ENCODE peak calls at places on chromosomes 4 and X, in five cellular contexts. One of them, this sample, is unnamed.

GRCh38 chrX:41621236-41621651 is 67.5 kb upstream of the GPR34 start:
- DNase-seq in cardiac fibroblast: peak
- DNase-seq in DND-41: no peak
- DNase-seq in sigmoid colon: no peak
- DNase-seq in prostate gland: no peak
- DNase-seq in this sample: no peak

GRCh38 chrX:38578152-38578551 is 16.8 kb downstream of the TSPAN7 start:
- DNase-seq in cardiac fibroblast: no peak
- DNase-seq in DND-41: no peak
- DNase-seq in sigmoid colon: no peak
- DNase-seq in prostate gland: peak
- DNase-seq in this sample: no peak

GRCh38 chr4:7649741-7650531 is 215.2 kb upstream of the PSAPL1 start:
- DNase-seq in cardiac fibroblast: peak
- DNase-seq in DND-41: no peak
- DNase-seq in sigmoid colon: peak
- DNase-seq in prostate gland: no peak
- DNase-seq in this sample: peak

GRCh38 chrX:29470029-29470428 is 745.3 kb upstream of the MAGEB2 start:
- DNase-seq in cardiac fibroblast: peak
- DNase-seq in DND-41: no peak
- DNase-seq in sigmoid colon: no peak
- DNase-seq in prostate gland: no peak
- DNase-seq in this sample: peak

GRCh38 chrX:119734897-119735339 is 23.5 kb upstream of the SOWAHD start:
- DNase-seq in cardiac fibroblast: peak
- DNase-seq in DND-41: no peak
- DNase-seq in sigmoid colon: peak
- DNase-seq in prostate gland: no peak
- DNase-seq in this sample: no peak

GRCh38 chr4:99447079-99447478 is 11.9 kb upstream of the ADH7 start:
- DNase-seq in cardiac fibroblast: peak
- DNase-seq in DND-41: peak
- DNase-seq in sigmoid colon: no peak
- DNase-seq in prostate gland: no peak
- DNase-seq in this sample: peak

GRCh38 chrX:150223176-150224015 is 139.7 kb upstream of the MAMLD1 start:
- DNase-seq in cardiac fibroblast: no peak
- DNase-seq in DND-41: no peak
- DNase-seq in sigmoid colon: no peak
- DNase-seq in prostate gland: no peak
- DNase-seq in this sample: no peak

GRCh38 chrX:154484255-154485149 is 1.9 kb downstream of the UBL4A start:
- DNase-seq in cardiac fibroblast: no peak
- DNase-seq in DND-41: no peak
- DNase-seq in sigmoid colon: peak
- DNase-seq in prostate gland: no peak
- DNase-seq in this sample: no peak

GRCh38 chr4:159308571-159309340 is 205.9 kb downstream of the RAPGEF2 start:
- DNase-seq in cardiac fibroblast: no peak
- DNase-seq in DND-41: no peak
- DNase-seq in sigmoid colon: no peak
- DNase-seq in prostate gland: no peak
- DNase-seq in this sample: peak

GRCh38 chr4:77990456-77990855 is 66.7 kb upstream of the FRAS1 start:
- DNase-seq in cardiac fibroblast: no peak
- DNase-seq in DND-41: no peak
- DNase-seq in sigmoid colon: no peak
- DNase-seq in prostate gland: no peak
- DNase-seq in this sample: peak

GRCh38 chr4:81756042-81756441 is 284.3 kb upstream of the RASGEF1B start:
- DNase-seq in cardiac fibroblast: no peak
- DNase-seq in DND-41: no peak
- DNase-seq in sigmoid colon: no peak
- DNase-seq in prostate gland: no peak
- DNase-seq in this sample: no peak

GRCh38 chr4:83113429-83113786 is 1.1 kb downstream of the PLAC8 start:
- DNase-seq in cardiac fibroblast: no peak
- DNase-seq in DND-41: no peak
- DNase-seq in sigmoid colon: no peak
- DNase-seq in prostate gland: no peak
- DNase-seq in this sample: no peak

GRCh38 chr4:83110970-83111369 is 3.6 kb downstream of the PLAC8 start:
- DNase-seq in cardiac fibroblast: no peak
- DNase-seq in DND-41: no peak
- DNase-seq in sigmoid colon: no peak
- DNase-seq in prostate gland: no peak
- DNase-seq in this sample: no peak

GRCh38 chr4:83114576-83114975 is at the start of gene PLAC8:
- DNase-seq in cardiac fibroblast: no peak
- DNase-seq in DND-41: peak
- DNase-seq in sigmoid colon: no peak
- DNase-seq in prostate gland: no peak
- DNase-seq in this sample: no peak

GRCh38 chr4:83112239-83112638 is 2.3 kb downstream of the PLAC8 start:
- DNase-seq in cardiac fibroblast: no peak
- DNase-seq in DND-41: peak
- DNase-seq in sigmoid colon: no peak
- DNase-seq in prostate gland: no peak
- DNase-seq in this sample: no peak

GRCh38 chr4:83112678-83113428 is 1.7 kb downstream of the PLAC8 start:
- DNase-seq in cardiac fibroblast: no peak
- DNase-seq in DND-41: peak
- DNase-seq in sigmoid colon: no peak
- DNase-seq in prostate gland: no peak
- DNase-seq in this sample: peak
- H3K4me3 ChIP-seq in cardiac fibroblast: no peak
- H3K4me3 ChIP-seq in DND-41: peak
- H3K4me3 ChIP-seq in sigmoid colon: no peak
- H3K4me3 ChIP-seq in prostate gland: no peak
- H3K4me3 ChIP-seq in this sample: no peak

DNA sequence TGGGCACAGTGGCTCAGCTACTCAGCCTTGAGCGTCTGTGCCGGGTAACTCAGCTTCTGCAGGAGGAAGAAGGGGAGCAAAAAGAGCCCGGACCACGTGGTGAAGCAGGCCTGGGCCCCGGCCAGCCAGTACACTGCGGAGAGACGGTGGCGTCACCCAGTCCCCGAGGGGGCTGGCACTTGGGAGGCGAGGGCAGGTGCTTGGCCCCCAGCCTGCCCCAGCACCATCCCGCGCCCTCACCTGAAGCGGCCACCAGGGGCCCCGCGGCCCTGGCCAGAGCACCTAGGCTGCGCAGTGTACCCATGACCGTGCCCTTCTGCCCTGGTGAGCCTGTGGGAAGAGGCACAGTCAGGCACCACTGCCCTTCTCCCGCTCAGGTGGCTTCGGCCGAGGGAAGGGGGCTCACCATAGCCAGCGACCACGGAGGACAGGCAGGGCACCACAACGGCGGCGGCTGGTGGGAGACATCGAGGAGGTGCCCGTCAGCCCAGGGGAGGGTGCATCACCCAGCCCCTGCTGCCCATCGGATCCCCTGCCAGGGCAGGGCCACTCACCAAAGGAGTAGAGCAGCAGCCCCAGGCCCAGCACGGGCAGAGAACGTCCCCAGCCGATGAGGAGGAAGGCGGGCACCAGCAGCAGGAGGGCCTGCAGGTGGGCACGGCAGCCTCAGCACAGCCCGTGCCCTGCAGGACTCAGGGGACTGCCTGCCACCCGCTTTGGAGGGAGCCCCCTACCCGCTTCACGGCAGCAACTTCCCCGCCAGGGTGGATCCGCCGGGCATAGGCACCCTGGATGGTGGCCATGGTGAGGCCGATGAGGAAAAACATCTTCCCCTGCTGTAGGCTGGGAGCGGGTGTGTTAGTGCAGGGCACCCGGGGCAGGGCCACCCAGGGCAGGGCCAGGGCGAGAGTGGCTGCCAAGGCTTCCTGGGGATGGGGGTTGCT is 32.1 kb downstream of the NOP14 start:
- DNase-seq in cardiac fibroblast: no peak
- DNase-seq in DND-41: no peak
- DNase-seq in sigmoid colon: no peak
- DNase-seq in prostate gland: peak
- DNase-seq in this sample: no peak
- TF ChIP-seq CTCF in cardiac fibroblast: no peak
- TF ChIP-seq CTCF in DND-41: peak
- TF ChIP-seq CTCF in sigmoid colon: no peak
- TF ChIP-seq CTCF in prostate gland: peak
- TF ChIP-seq CTCF in this sample: no peak

GRCh38 chr4:70712604-70713452 is 8.9 kb upstream of the RUFY3 start:
- DNase-seq in cardiac fibroblast: no peak
- DNase-seq in DND-41: no peak
- DNase-seq in sigmoid colon: no peak
- DNase-seq in prostate gland: no peak
- DNase-seq in this sample: no peak

GRCh38 chr4:70714061-70714468 is 7.7 kb upstream of the RUFY3 start:
- DNase-seq in cardiac fibroblast: peak
- DNase-seq in DND-41: no peak
- DNase-seq in sigmoid colon: no peak
- DNase-seq in prostate gland: no peak
- DNase-seq in this sample: no peak

GRCh38 chr4:70714488-70714887 is 7.3 kb upstream of the RUFY3 start:
- DNase-seq in cardiac fibroblast: no peak
- DNase-seq in DND-41: no peak
- DNase-seq in sigmoid colon: no peak
- DNase-seq in prostate gland: no peak
- DNase-seq in this sample: no peak

GRCh38 chr4:70712150-70712549 is 9.6 kb upstream of the RUFY3 start:
- DNase-seq in cardiac fibroblast: peak
- DNase-seq in DND-41: no peak
- DNase-seq in sigmoid colon: no peak
- DNase-seq in prostate gland: no peak
- DNase-seq in this sample: no peak

DNA sequence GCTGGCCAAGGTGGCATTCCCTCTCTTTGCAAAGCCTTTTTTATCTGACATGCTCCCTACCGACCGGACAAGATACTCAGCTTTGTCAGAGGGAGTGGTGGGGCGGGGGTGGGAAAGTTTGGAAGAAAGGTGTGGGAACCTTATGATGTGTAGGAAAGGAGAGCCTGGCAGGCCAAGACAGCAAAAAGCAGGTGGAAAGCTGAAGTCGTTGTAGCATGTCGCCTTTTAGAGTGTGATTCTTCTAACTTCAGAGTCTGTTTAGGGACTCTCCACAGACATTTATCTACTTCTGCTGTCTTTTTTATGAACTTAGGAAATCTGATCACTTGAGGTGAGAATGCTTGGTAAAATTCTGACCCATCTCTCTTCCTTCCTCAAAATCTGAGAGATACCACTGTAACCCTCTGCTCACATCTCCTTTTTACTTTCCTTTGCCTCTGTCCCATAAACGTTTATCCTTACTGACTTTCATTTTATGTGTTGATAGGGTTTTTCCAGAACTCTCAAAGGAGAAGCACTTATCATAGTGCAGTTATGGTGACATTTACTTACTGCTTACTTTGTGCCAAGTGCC is 8.2 kb upstream of the RUFY3 start:
- DNase-seq in cardiac fibroblast: no peak
- DNase-seq in DND-41: no peak
- DNase-seq in sigmoid colon: no peak
- DNase-seq in prostate gland: no peak
- DNase-seq in this sample: no peak
- H3K4me3 ChIP-seq in cardiac fibroblast: no peak
- H3K4me3 ChIP-seq in DND-41: no peak
- H3K4me3 ChIP-seq in sigmoid colon: no peak
- H3K4me3 ChIP-seq in prostate gland: no peak
- H3K4me3 ChIP-seq in this sample: no peak

GRCh38 chr4:90293320-90293719 is 166.1 kb downstream of the CCSER1 start:
- DNase-seq in cardiac fibroblast: peak
- DNase-seq in DND-41: no peak
- DNase-seq in sigmoid colon: no peak
- DNase-seq in prostate gland: no peak
- DNase-seq in this sample: no peak
- TF ChIP-seq CTCF in cardiac fibroblast: peak
- TF ChIP-seq CTCF in DND-41: peak
- TF ChIP-seq CTCF in sigmoid colon: no peak
- TF ChIP-seq CTCF in prostate gland: no peak
- TF ChIP-seq CTCF in this sample: peak

DNA sequence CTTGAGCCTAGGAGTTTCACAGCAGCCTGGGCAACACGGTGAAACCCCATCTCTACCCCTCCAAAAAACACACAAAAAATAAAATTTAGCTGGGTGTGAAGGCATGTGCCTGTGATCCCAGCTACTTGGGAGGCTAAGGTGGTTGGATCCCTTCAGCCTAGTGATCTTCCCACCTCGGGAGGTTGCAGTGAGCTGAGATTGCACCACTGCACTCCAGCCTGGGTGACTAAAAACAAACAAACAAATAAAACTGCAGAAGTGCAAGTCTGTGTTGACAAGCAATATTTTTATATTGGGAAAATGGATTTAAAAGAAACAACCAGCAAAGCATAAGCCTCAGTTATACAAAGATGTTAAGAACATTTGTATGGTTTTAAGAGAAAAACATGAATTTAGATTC is 46.1 kb downstream of the IGFBP7 start:
- DNase-seq in cardiac fibroblast: no peak
- DNase-seq in DND-41: no peak
- DNase-seq in sigmoid colon: no peak
- DNase-seq in prostate gland: no peak
- DNase-seq in this sample: no peak
- H3K4me3 ChIP-seq in cardiac fibroblast: no peak
- H3K4me3 ChIP-seq in DND-41: no peak
- H3K4me3 ChIP-seq in sigmoid colon: no peak
- H3K4me3 ChIP-seq in prostate gland: no peak
- H3K4me3 ChIP-seq in this sample: no peak

GRCh38 chr4:80365928-80366327 is 30.4 kb downstream of the CFAP299 start:
- DNase-seq in cardiac fibroblast: peak
- DNase-seq in DND-41: peak
- DNase-seq in sigmoid colon: peak
- DNase-seq in prostate gland: peak
- DNase-seq in this sample: peak
- TF ChIP-seq CTCF in cardiac fibroblast: peak
- TF ChIP-seq CTCF in DND-41: peak
- TF ChIP-seq CTCF in sigmoid colon: peak
- TF ChIP-seq CTCF in prostate gland: peak
- TF ChIP-seq CTCF in this sample: peak